ENCODE peak calls at places on chromosomes 1 and 21, in eight cellular contexts. One of them, this sample, is unnamed. For H3K9me3, the result is how much of the 10 kb centered on the place peaks cover.

GRCh38 chr21:32004281-32004680 is 131.5 kb downstream of the HUNK start:
- DNase-seq in adrenal gland: no peak
- DNase-seq in endothelial cell of umbilical vein: no peak
- DNase-seq in breast epithelium: no peak
- DNase-seq in testis: no peak
- DNase-seq in IMR-90: no peak
- DNase-seq in lower lobe of right lung: no peak
- DNase-seq in psoas muscle: no peak
- DNase-seq in this sample: no peak

GRCh38 chr1:69794831-69795230 is 227.1 kb downstream of the LRRC7 start:
- DNase-seq in endothelial cell of umbilical vein: no peak
- DNase-seq in IMR-90: no peak
- DNase-seq in testis: no peak
- DNase-seq in psoas muscle: no peak
- DNase-seq in adrenal gland: no peak
- DNase-seq in lower lobe of right lung: no peak
- DNase-seq in breast epithelium: no peak
- DNase-seq in this sample: no peak

GRCh38 chr1:117312453-117313138 is 54.7 kb upstream of the MAN1A2 start:
- DNase-seq in endothelial cell of umbilical vein: peak
- DNase-seq in psoas muscle: no peak
- DNase-seq in breast epithelium: no peak
- DNase-seq in IMR-90: peak
- DNase-seq in lower lobe of right lung: no peak
- DNase-seq in testis: no peak
- DNase-seq in adrenal gland: no peak
- DNase-seq in this sample: no peak

GRCh38 chr21:21714396-21714795 is 716.2 kb downstream of the NCAM2 start:
- DNase-seq in endothelial cell of umbilical vein: no peak
- DNase-seq in breast epithelium: no peak
- DNase-seq in IMR-90: peak
- DNase-seq in testis: no peak
- DNase-seq in lower lobe of right lung: no peak
- DNase-seq in psoas muscle: no peak
- DNase-seq in adrenal gland: no peak
- DNase-seq in this sample: no peak

GRCh38 chr21:46424062-46424591 is 34.6 kb upstream of the DIP2A start:
- DNase-seq in testis: no peak
- DNase-seq in adrenal gland: no peak
- DNase-seq in endothelial cell of umbilical vein: no peak
- DNase-seq in IMR-90: no peak
- DNase-seq in breast epithelium: no peak
- DNase-seq in psoas muscle: peak
- DNase-seq in lower lobe of right lung: peak
- DNase-seq in this sample: peak

GRCh38 chr1:82114887-82115286 is 314.2 kb downstream of the ADGRL2 start:
- DNase-seq in lower lobe of right lung: no peak
- DNase-seq in adrenal gland: no peak
- DNase-seq in IMR-90: no peak
- DNase-seq in breast epithelium: no peak
- DNase-seq in psoas muscle: no peak
- DNase-seq in testis: no peak
- DNase-seq in endothelial cell of umbilical vein: no peak
- DNase-seq in this sample: no peak

GRCh38 chr1:217542837-217543236 is 88.1 kb downstream of the GPATCH2 start:
- DNase-seq in breast epithelium: no peak
- DNase-seq in testis: no peak
- DNase-seq in adrenal gland: no peak
- DNase-seq in psoas muscle: no peak
- DNase-seq in IMR-90: no peak
- DNase-seq in endothelial cell of umbilical vein: no peak
- DNase-seq in lower lobe of right lung: no peak
- DNase-seq in this sample: no peak

GRCh38 chr1:154999651-155000474 is 2.7 kb upstream of the ZBTB7B start:
- DNase-seq in adrenal gland: no peak
- DNase-seq in testis: peak
- DNase-seq in endothelial cell of umbilical vein: peak
- DNase-seq in breast epithelium: no peak
- DNase-seq in lower lobe of right lung: no peak
- DNase-seq in IMR-90: no peak
- DNase-seq in psoas muscle: peak
- DNase-seq in this sample: no peak

GRCh38 chr1:41739061-41739955 is 179.4 kb downstream of the HIVEP3 start:
- DNase-seq in breast epithelium: peak
- DNase-seq in IMR-90: peak
- DNase-seq in testis: peak
- DNase-seq in adrenal gland: peak
- DNase-seq in endothelial cell of umbilical vein: peak
- DNase-seq in lower lobe of right lung: peak
- DNase-seq in psoas muscle: peak
- DNase-seq in this sample: peak

GRCh38 chr1:172279951-172280350 is 140.5 kb upstream of the C1orf105 start:
- DNase-seq in testis: no peak
- DNase-seq in psoas muscle: no peak
- DNase-seq in breast epithelium: no peak
- DNase-seq in endothelial cell of umbilical vein: no peak
- DNase-seq in lower lobe of right lung: no peak
- DNase-seq in adrenal gland: no peak
- DNase-seq in IMR-90: peak
- DNase-seq in this sample: no peak

GRCh38 chr21:42308161-42308913 is 6.9 kb downstream of the TFF3 start:
- DNase-seq in testis: no peak
- DNase-seq in IMR-90: no peak
- DNase-seq in endothelial cell of umbilical vein: no peak
- DNase-seq in adrenal gland: no peak
- DNase-seq in lower lobe of right lung: no peak
- DNase-seq in psoas muscle: no peak
- DNase-seq in breast epithelium: no peak
- DNase-seq in this sample: no peak

GRCh38 chr1:157193702-157194391 is 55.7 kb upstream of the ETV3 start:
- DNase-seq in lower lobe of right lung: peak
- DNase-seq in breast epithelium: no peak
- DNase-seq in endothelial cell of umbilical vein: peak
- DNase-seq in IMR-90: peak
- DNase-seq in testis: peak
- DNase-seq in adrenal gland: peak
- DNase-seq in psoas muscle: no peak
- DNase-seq in this sample: peak

DNA sequence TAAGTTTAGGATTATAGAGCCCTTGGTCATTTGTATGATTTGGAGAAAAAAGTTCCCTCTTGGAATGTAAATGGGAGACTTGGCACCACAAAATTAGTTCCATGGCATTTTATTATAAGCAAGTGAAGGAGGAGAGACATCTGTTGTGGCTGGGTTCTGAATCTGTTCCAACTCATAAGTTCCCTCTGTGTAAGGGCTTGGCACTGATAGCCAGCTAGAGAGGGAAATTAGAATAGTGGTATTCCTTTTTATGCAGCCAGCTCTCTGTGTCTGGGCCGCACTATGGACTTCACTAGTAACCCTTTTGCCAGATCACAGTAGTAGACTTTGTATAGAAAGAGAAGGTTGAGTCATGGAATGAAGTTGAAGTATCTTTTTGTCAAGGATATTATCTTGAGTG is 31.1 kb downstream of the GNAI3 start:
- DNase-seq in IMR-90: peak
- DNase-seq in lower lobe of right lung: no peak
- DNase-seq in psoas muscle: no peak
- DNase-seq in breast epithelium: no peak
- DNase-seq in testis: no peak
- DNase-seq in endothelial cell of umbilical vein: no peak
- DNase-seq in adrenal gland: no peak
- DNase-seq in this sample: no peak
- H3K27ac ChIP-seq in IMR-90: no peak
- H3K27ac ChIP-seq in lower lobe of right lung: no peak
- H3K27ac ChIP-seq in psoas muscle: peak
- H3K27ac ChIP-seq in breast epithelium: no peak
- H3K27ac ChIP-seq in testis: no peak
- H3K27ac ChIP-seq in endothelial cell of umbilical vein: no peak
- H3K27ac ChIP-seq in adrenal gland: no peak
- H3K27ac ChIP-seq in this sample: no peak

GRCh38 chr1:115677172-115677542 is 35.4 kb downstream of the VANGL1 start:
- DNase-seq in endothelial cell of umbilical vein: no peak
- DNase-seq in testis: no peak
- DNase-seq in IMR-90: no peak
- DNase-seq in breast epithelium: no peak
- DNase-seq in adrenal gland: no peak
- DNase-seq in psoas muscle: no peak
- DNase-seq in lower lobe of right lung: no peak
- DNase-seq in this sample: no peak

GRCh38 chr1:115678141-115678540 is 36.4 kb downstream of the VANGL1 start:
- DNase-seq in psoas muscle: no peak
- DNase-seq in breast epithelium: no peak
- DNase-seq in adrenal gland: no peak
- DNase-seq in lower lobe of right lung: no peak
- DNase-seq in testis: no peak
- DNase-seq in IMR-90: no peak
- DNase-seq in endothelial cell of umbilical vein: no peak
- DNase-seq in this sample: no peak

GRCh38 chr1:115677570-115677969 is 35.8 kb downstream of the VANGL1 start:
- DNase-seq in psoas muscle: no peak
- DNase-seq in testis: no peak
- DNase-seq in lower lobe of right lung: no peak
- DNase-seq in endothelial cell of umbilical vein: no peak
- DNase-seq in breast epithelium: no peak
- DNase-seq in adrenal gland: no peak
- DNase-seq in IMR-90: no peak
- DNase-seq in this sample: no peak

GRCh38 chr1:115680730-115681111 is 39.0 kb downstream of the VANGL1 start:
- DNase-seq in IMR-90: no peak
- DNase-seq in lower lobe of right lung: no peak
- DNase-seq in adrenal gland: no peak
- DNase-seq in endothelial cell of umbilical vein: no peak
- DNase-seq in breast epithelium: no peak
- DNase-seq in testis: no peak
- DNase-seq in psoas muscle: no peak
- DNase-seq in this sample: no peak

GRCh38 chr1:115679141-115679611 is 37.4 kb downstream of the VANGL1 start:
- DNase-seq in lower lobe of right lung: no peak
- DNase-seq in adrenal gland: peak
- DNase-seq in breast epithelium: no peak
- DNase-seq in testis: peak
- DNase-seq in psoas muscle: peak
- DNase-seq in endothelial cell of umbilical vein: no peak
- DNase-seq in IMR-90: peak
- DNase-seq in this sample: peak
- H3K4me3 ChIP-seq in lower lobe of right lung: no peak
- H3K4me3 ChIP-seq in adrenal gland: no peak
- H3K4me3 ChIP-seq in breast epithelium: no peak
- H3K4me3 ChIP-seq in testis: no peak
- H3K4me3 ChIP-seq in psoas muscle: no peak
- H3K4me3 ChIP-seq in endothelial cell of umbilical vein: no peak
- H3K4me3 ChIP-seq in IMR-90: no peak
- H3K4me3 ChIP-seq in this sample: no peak

DNA sequence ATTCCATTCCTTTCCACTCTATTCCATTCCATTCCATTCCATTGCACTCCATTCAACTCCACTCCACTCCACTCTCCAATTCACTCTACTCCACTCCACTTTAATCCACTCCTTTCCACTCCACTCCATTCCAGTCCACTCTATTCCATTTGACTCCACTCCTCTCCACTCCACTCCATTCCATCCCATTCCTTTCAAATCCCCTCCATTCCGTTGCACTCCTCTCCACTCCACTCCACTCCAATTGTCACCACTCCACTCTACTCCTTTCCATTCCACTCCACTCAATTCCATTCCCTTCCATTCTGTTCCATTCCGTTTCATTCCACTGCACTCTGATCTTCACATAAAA is 2563.7 kb upstream of the TPTE start:
- DNase-seq in breast epithelium: no peak
- DNase-seq in adrenal gland: no peak
- DNase-seq in lower lobe of right lung: no peak
- DNase-seq in endothelial cell of umbilical vein: no peak
- DNase-seq in psoas muscle: no peak
- DNase-seq in IMR-90: no peak
- DNase-seq in testis: no peak
- DNase-seq in this sample: no peak
- H3K9me3 ChIP-seq in breast epithelium: half or more
- H3K9me3 ChIP-seq in adrenal gland: under half
- H3K9me3 ChIP-seq in lower lobe of right lung: half or more
- H3K9me3 ChIP-seq in endothelial cell of umbilical vein: under half
- H3K9me3 ChIP-seq in psoas muscle: under half
- H3K9me3 ChIP-seq in IMR-90: under half
- H3K9me3 ChIP-seq in testis: under half
- H3K9me3 ChIP-seq in this sample: under half

GRCh38 chr1:197917553-197917812 is 311 bp downstream of the LHX9 start:
- DNase-seq in IMR-90: no peak
- DNase-seq in lower lobe of right lung: no peak
- DNase-seq in psoas muscle: no peak
- DNase-seq in breast epithelium: no peak
- DNase-seq in testis: no peak
- DNase-seq in endothelial cell of umbilical vein: no peak
- DNase-seq in adrenal gland: no peak
- DNase-seq in this sample: no peak
- H3K27ac ChIP-seq in IMR-90: no peak
- H3K27ac ChIP-seq in lower lobe of right lung: no peak
- H3K27ac ChIP-seq in psoas muscle: no peak
- H3K27ac ChIP-seq in breast epithelium: no peak
- H3K27ac ChIP-seq in testis: peak
- H3K27ac ChIP-seq in endothelial cell of umbilical vein: no peak
- H3K27ac ChIP-seq in adrenal gland: no peak
- H3K27ac ChIP-seq in this sample: no peak

GRCh38 chr1:207750901-207751300 is 953 bp upstream of the CD46 start:
- DNase-seq in IMR-90: no peak
- DNase-seq in psoas muscle: no peak
- DNase-seq in adrenal gland: no peak
- DNase-seq in breast epithelium: no peak
- DNase-seq in endothelial cell of umbilical vein: peak
- DNase-seq in testis: no peak
- DNase-seq in lower lobe of right lung: no peak
- DNase-seq in this sample: no peak
- H3K4me3 ChIP-seq in IMR-90: no peak
- H3K4me3 ChIP-seq in psoas muscle: peak
- H3K4me3 ChIP-seq in adrenal gland: peak
- H3K4me3 ChIP-seq in breast epithelium: peak
- H3K4me3 ChIP-seq in endothelial cell of umbilical vein: no peak
- H3K4me3 ChIP-seq in testis: peak
- H3K4me3 ChIP-seq in lower lobe of right lung: peak
- H3K4me3 ChIP-seq in this sample: no peak

DNA sequence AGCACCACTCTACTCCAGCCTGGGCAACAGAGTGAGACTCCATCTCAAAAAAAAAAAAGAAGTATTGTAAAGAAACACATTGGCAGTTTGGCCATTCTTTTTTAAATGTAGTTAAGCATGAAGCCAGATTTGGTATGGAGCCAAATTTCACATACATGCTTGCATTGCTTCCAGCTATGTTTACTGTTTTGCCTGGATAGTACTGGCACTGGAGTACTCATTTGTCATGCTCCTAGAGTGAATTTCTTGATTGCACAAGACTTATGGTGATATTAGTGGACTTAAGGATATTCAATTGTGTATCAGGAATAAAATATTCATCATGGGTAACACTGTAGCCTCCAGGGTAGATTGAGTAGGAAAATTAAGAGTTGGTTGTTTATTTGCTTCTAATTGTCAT is 24.4 kb upstream of the SLC9A1 start:
- DNase-seq in adrenal gland: no peak
- DNase-seq in psoas muscle: no peak
- DNase-seq in endothelial cell of umbilical vein: no peak
- DNase-seq in testis: no peak
- DNase-seq in lower lobe of right lung: no peak
- DNase-seq in breast epithelium: no peak
- DNase-seq in IMR-90: no peak
- DNase-seq in this sample: no peak
- H3K9me3 ChIP-seq in adrenal gland: under half
- H3K9me3 ChIP-seq in psoas muscle: under half
- H3K9me3 ChIP-seq in endothelial cell of umbilical vein: under half
- H3K9me3 ChIP-seq in testis: under half
- H3K9me3 ChIP-seq in lower lobe of right lung: under half
- H3K9me3 ChIP-seq in breast epithelium: under half
- H3K9me3 ChIP-seq in IMR-90: under half
- H3K9me3 ChIP-seq in this sample: under half